ENCODE peak calls at places on chromosomes 1 and 21, in nine cellular contexts. Y is Caco-2; P is tibial artery; I is fibroblast of mammary gland; T is fibroblast of lung; M is cardiac muscle cell; O is CD8-positive, alpha-beta T cell; U is heart right ventricle; E is left ventricle myocardium inferior. G is an unnamed sample.

GRCh38 chr1:44447051-44447806 is 42.2 kb downstream of the RNF220 start:
- DNase-seq in Y (no peak), P (no peak), I (peak; percentile 66), T (no peak), M (no peak), O (no peak), U (no peak), E (no peak), G (no peak)

GRCh38 chr21:42220138-42220701 is 1.3 kb downstream of the ABCG1 start:
- DNase-seq in Y (peak; percentile 40), P (peak; percentile 67), I (peak; percentile 53), T (peak; percentile 63), M (peak; percentile 72), O (peak; percentile 77), U (peak; percentile 46), E (peak; percentile 46), G (peak; percentile 79)

GRCh38 chr1:109931189-109931672 is 20.6 kb downstream of the CSF1 start:
- DNase-seq in Y (peak; percentile 83), P (peak; percentile 85), I (peak; percentile 82), T (peak; percentile 80), M (peak; percentile 91), O (no peak), U (peak; percentile 88), E (peak; percentile 85), G (peak; percentile 44)

GRCh38 chr1:16009030-16009460 is 5.0 kb downstream of the SRARP start:
- DNase-seq in Y (peak; percentile 82), P (peak; percentile 74), I (peak; percentile 66), T (peak; percentile 53), M (peak; percentile 83), O (peak; percentile 81), U (peak; percentile 80), E (peak; percentile 79), G (no peak)

GRCh38 chr1:235513495-235514366 is 9.5 kb upstream of the B3GALNT2 start:
- DNase-seq in Y (peak; percentile 72), P (no peak), I (peak; percentile 78), T (peak; percentile 58), M (peak; percentile 83), O (peak; percentile 54), U (no peak), E (no peak), G (peak; percentile 56)

GRCh38 chr1:169078163-169078883 is 28.2 kb upstream of the ATP1B1 start:
- DNase-seq in Y (no peak), P (no peak), I (no peak), T (no peak), M (no peak), O (no peak), U (no peak), E (no peak), G (peak; percentile 45)

GRCh38 chr1:7493711-7494110 is 277.4 kb upstream of the VAMP3 start:
- DNase-seq in Y (no peak), P (no peak), I (no peak), T (no peak), M (no peak), O (no peak), U (no peak), E (no peak), G (no peak)

GRCh38 chr1:112836642-112837041 is 119.4 kb downstream of the SLC16A1 start:
- DNase-seq in Y (no peak), P (no peak), I (no peak), T (no peak), M (no peak), O (no peak), U (no peak), E (no peak), G (no peak)

GRCh38 chr21:45104560-45104959 is 30.2 kb downstream of the ADARB1 start:
- DNase-seq in Y (no peak), P (no peak), I (no peak), T (no peak), M (peak; percentile 32), O (no peak), U (peak; percentile 66), E (peak; percentile 57), G (no peak)

GRCh38 chr1:230058619-230059018 is 8.4 kb upstream of the GALNT2 start:
- DNase-seq in Y (no peak), P (no peak), I (no peak), T (no peak), M (no peak), O (no peak), U (no peak), E (no peak), G (no peak)

GRCh38 chr1:110616587-110616986 is 10.4 kb upstream of the KCNA2 start:
- DNase-seq in Y (no peak), P (no peak), I (peak; percentile 23), T (no peak), M (peak; percentile 48), O (no peak), U (no peak), E (no peak), G (no peak)

GRCh38 chr1:35120458-35121133 is 41.4 kb downstream of the ZMYM1 start:
- DNase-seq in Y (no peak), P (no peak), I (peak; percentile 9), T (peak; percentile 15), M (peak; percentile 45), O (peak; percentile 5), U (peak; percentile 11), E (peak; percentile 15), G (no peak)

GRCh38 chr21:43727571-43728466 is 8.9 kb downstream of the PDXK start:
- DNase-seq in Y (no peak), P (no peak), I (no peak), T (no peak), M (peak; percentile 48), O (no peak), U (no peak), E (peak; percentile 64), G (peak; percentile 63)
- TF ChIP-seq CTCF in Y (no peak), P (no peak), I (no peak), T (no peak), M (peak; percentile 13), O (no peak), U (no peak), E (peak; percentile 14), G (peak; percentile 20)

GRCh38 chr1:102183711-102184110 is 187.0 kb upstream of the OLFM3 start:
- DNase-seq in Y (no peak), P (no peak), I (no peak), T (no peak), M (no peak), O (no peak), U (no peak), E (no peak), G (no peak)

GRCh38 chr1:102182603-102183260 is 186.0 kb upstream of the OLFM3 start:
- DNase-seq in Y (no peak), P (no peak), I (no peak), T (no peak), M (no peak), O (no peak), U (no peak), E (no peak), G (no peak)

GRCh38 chr1:102184477-102184876 is 187.8 kb upstream of the OLFM3 start:
- DNase-seq in Y (no peak), P (no peak), I (no peak), T (no peak), M (no peak), O (no peak), U (no peak), E (no peak), G (no peak)

GRCh38 chr1:102178483-102178882 is 181.8 kb upstream of the OLFM3 start:
- DNase-seq in Y (no peak), P (no peak), I (no peak), T (no peak), M (no peak), O (no peak), U (no peak), E (no peak), G (no peak)

GRCh38 chr1:102181341-102181740 is 184.6 kb upstream of the OLFM3 start:
- DNase-seq in Y (no peak), P (no peak), I (no peak), T (no peak), M (no peak), O (no peak), U (no peak), E (no peak), G (no peak)
- H3K4me3 ChIP-seq in Y (no peak overlapping the region), P (no peak overlapping the region), I (no peak overlapping the region), T (no peak overlapping the region), M (no peak overlapping the region), O (no peak overlapping the region), U (no peak overlapping the region), E (no peak overlapping the region), G (no peak overlapping the region)

GRCh38 chr1:156487862-156488261 is 12.7 kb downstream of the MEF2D start:
- DNase-seq in Y (no peak), P (no peak), I (no peak), T (no peak), M (no peak), O (peak; percentile 35), U (no peak), E (no peak), G (no peak)

GRCh38 chr1:156488566-156489165 is 11.9 kb downstream of the MEF2D start:
- DNase-seq in Y (no peak), P (no peak), I (no peak), T (no peak), M (no peak), O (no peak), U (no peak), E (no peak), G (no peak)

GRCh38 chr1:156489935-156490293 is 10.7 kb downstream of the MEF2D start:
- DNase-seq in Y (no peak), P (no peak), I (no peak), T (no peak), M (no peak), O (no peak), U (no peak), E (no peak), G (no peak)

GRCh38 chr1:156490401-156491032 is 10.1 kb downstream of the MEF2D start:
- DNase-seq in Y (no peak), P (no peak), I (peak; percentile 52), T (no peak), M (no peak), O (no peak), U (peak; percentile 63), E (peak; percentile 71), G (no peak)

DNA sequence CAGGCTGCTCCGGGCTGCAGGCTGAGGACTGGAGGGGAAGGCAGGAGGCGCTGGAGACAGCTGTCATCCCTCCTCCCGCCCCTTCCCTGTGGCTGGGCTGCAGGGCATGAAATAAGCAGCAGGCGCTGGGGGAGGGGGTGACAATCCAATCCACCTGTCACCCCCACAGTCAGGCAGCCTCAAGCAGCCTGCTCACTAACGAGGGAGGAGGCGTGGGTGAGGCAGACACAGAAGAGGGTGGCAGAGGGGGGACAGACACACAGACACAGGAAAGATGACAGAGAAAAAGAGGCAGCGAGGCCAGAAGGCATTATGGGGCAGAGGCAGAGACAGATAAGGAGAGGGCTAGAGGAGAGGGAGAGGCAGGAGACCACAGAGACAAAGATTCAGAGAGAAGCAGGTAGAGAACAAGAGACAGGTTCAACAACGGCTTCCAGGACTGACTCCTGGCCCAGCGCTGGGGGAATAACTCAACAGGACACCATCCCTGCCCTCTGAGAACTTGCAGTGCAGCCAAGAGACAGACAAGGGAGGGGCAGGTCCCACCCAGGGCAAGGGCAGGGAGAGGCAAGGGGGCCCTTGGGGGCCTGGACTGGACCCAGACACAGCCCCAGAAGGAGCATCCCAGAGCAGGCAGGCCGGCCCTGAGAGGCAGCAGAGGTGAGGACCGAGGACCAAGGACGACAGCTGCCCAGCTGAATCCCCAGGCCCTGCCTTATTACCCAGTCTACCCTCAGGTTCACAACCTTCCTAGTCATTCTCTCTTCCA is 11.2 kb downstream of the MEF2D start:
- DNase-seq in Y (no peak), P (no peak), I (no peak), T (no peak), M (no peak), O (peak; percentile 61), U (peak; percentile 71), E (peak; percentile 71), G (no peak)
- TF ChIP-seq CTCF in Y (no peak), P (no peak), I (no peak), T (peak; percentile 30), M (peak; percentile 17), O (no peak), U (peak; percentile 23), E (peak; percentile 52), G (no peak)

GRCh38 chr1:156151093-156151688 is 2.2 kb upstream of the SEMA4A start:
- DNase-seq in Y (no peak), P (no peak), I (peak; percentile 60), T (peak; percentile 29), M (no peak), O (no peak), U (no peak), E (no peak), G (no peak)
- H3K4me3 ChIP-seq in Y (no peak overlapping the region), P (no peak overlapping the region), I (no peak overlapping the region), T (no peak overlapping the region), M (no peak overlapping the region), O (no peak overlapping the region), U (no peak overlapping the region), E (no peak overlapping the region), G (no peak overlapping the region)

G was measured in LNCaP clone FGC.